ENCODE peak calls at places on chromosomes 2 and 18, in seven cellular contexts. Q is T-helper 2 cell, M is NCI-H1092, E is glutamatergic neuron, W is GM10248, G is non-pigmented ciliary epithelial cell, A is ACHN. T is an unnamed sample.

GRCh38 chr2:212863185-212863588 is 288.2 kb downstream of the IKZF2 start:
- DNase-seq in Q (no peak), M (no peak), E (peak), W (peak), G (no peak), A (peak), T (peak)

GRCh38 chr2:97704989-97705388 is 8.4 kb upstream of the ZAP70 start:
- DNase-seq in Q (no peak), M (no peak), E (no peak), W (no peak), G (no peak), A (no peak), T (no peak)

GRCh38 chr2:14903709-14904374 is 271.3 kb downstream of the LRATD1 start:
- DNase-seq in Q (peak), M (no peak), E (peak), W (peak), G (no peak), A (peak), T (peak)

GRCh38 chr2:83528746-83529145 is 930.3 kb downstream of the SUCLG1 start:
- DNase-seq in Q (no peak), M (no peak), E (no peak), W (no peak), G (no peak), A (no peak), T (no peak)

GRCh38 chr2:233919938-233920337 is 2.8 kb downstream of the TRPM8 start:
- DNase-seq in Q (no peak), M (no peak), E (no peak), W (no peak), G (peak), A (no peak), T (peak)

GRCh38 chr18:23131693-23132319 is 3.5 kb upstream of the CABLES1 start:
- DNase-seq in Q (no peak), M (peak), E (no peak), W (peak), G (peak), A (peak), T (peak)

GRCh38 chr2:98828793-98829371 is 98.0 kb upstream of the MGAT4A start:
- DNase-seq in Q (no peak), M (no peak), E (no peak), W (no peak), G (no peak), A (no peak), T (no peak)

GRCh38 chr2:1830936-1831616 is 86.8 kb upstream of the PXDN start:
- DNase-seq in Q (no peak), M (no peak), E (no peak), W (no peak), G (no peak), A (no peak), T (no peak)

GRCh38 chr2:125652260-125652659 is 1003.7 kb upstream of the GYPC start:
- DNase-seq in Q (no peak), M (no peak), E (peak), W (no peak), G (no peak), A (no peak), T (no peak)

GRCh38 chr2:125455110-125455509 is 1200.8 kb upstream of the GYPC start:
- DNase-seq in Q (no peak), M (no peak), E (no peak), W (no peak), G (no peak), A (no peak), T (peak)

GRCh38 chr2:28447943-28448737 is 47.7 kb upstream of the PLB1 start:
- DNase-seq in Q (no peak), M (no peak), E (no peak), W (no peak), G (peak), A (no peak), T (peak)

GRCh38 chr2:222127660-222128059 is 171.1 kb downstream of the PAX3 start:
- DNase-seq in Q (no peak), M (no peak), E (no peak), W (no peak), G (no peak), A (no peak), T (no peak)

GRCh38 chr2:63755216-63755615 is 86.5 kb upstream of the UGP2 start:
- DNase-seq in Q (no peak), M (no peak), E (no peak), W (no peak), G (no peak), A (no peak), T (peak)

GRCh38 chr2:105291981-105292380 is 37.6 kb downstream of the TGFBRAP1 start:
- DNase-seq in Q (no peak), M (no peak), E (no peak), W (no peak), G (no peak), A (no peak), T (no peak)

GRCh38 chr2:181395871-181396574 is 61.2 kb upstream of the ITGA4 start:
- DNase-seq in Q (no peak), M (no peak), E (no peak), W (no peak), G (no peak), A (no peak), T (no peak)

GRCh38 chr2:239287461-239287860 is 113.4 kb downstream of the HDAC4 start:
- DNase-seq in Q (no peak), M (no peak), E (no peak), W (no peak), G (no peak), A (no peak), T (peak)

GRCh38 chr18:29164020-29164706 is 987.2 kb upstream of the CDH2 start:
- DNase-seq in Q (no peak), M (no peak), E (no peak), W (no peak), G (peak), A (peak), T (peak)

GRCh38 chr2:205679410-205680009 is 2.8 kb upstream of the NRP2 start:
- DNase-seq in Q (no peak), M (no peak), E (no peak), W (no peak), G (no peak), A (no peak), T (no peak)

GRCh38 chr2:215880970-215881369 is 132.4 kb downstream of the MREG start:
- DNase-seq in Q (no peak), M (no peak), E (peak), W (peak), G (no peak), A (no peak), T (no peak)

GRCh38 chr2:3666613-3666975 is 8.6 kb downstream of the ALLC start:
- DNase-seq in Q (no peak), M (no peak), E (no peak), W (no peak), G (no peak), A (no peak), T (no peak)

GRCh38 chr2:134272831-134273230 is 19.0 kb downstream of the MGAT5 start:
- DNase-seq in Q (no peak), M (no peak), E (peak), W (no peak), G (no peak), A (no peak), T (no peak)

GRCh38 chr2:233468047-233468745 is 98.4 kb downstream of the USP40 start:
- DNase-seq in Q (no peak), M (no peak), E (peak), W (no peak), G (no peak), A (no peak), T (no peak)

GRCh38 chr2:235458839-235459273 is 35.0 kb upstream of the AGAP1 start:
- DNase-seq in Q (no peak), M (peak), E (no peak), W (no peak), G (no peak), A (peak), T (peak)

GRCh38 chr2:80054339-80054675 is 250.2 kb downstream of the LRRTM1 start:
- DNase-seq in Q (no peak), M (peak), E (no peak), W (no peak), G (no peak), A (no peak), T (no peak)

GRCh38 chr2:137138263-137138662 is 372.9 kb downstream of the THSD7B start:
- DNase-seq in Q (no peak), M (no peak), E (no peak), W (no peak), G (no peak), A (no peak), T (no peak)

GRCh38 chr2:239910851-239911629 is 114.1 kb downstream of the NDUFA10 start:
- DNase-seq in Q (no peak), M (no peak), E (no peak), W (no peak), G (no peak), A (no peak), T (no peak)

T was measured in HCEC 1CT.